ENCODE peak calls at places on chromosomes 13 and 19, in four cellular contexts. One of them, this sample, is unnamed.

GRCh38 chr19:29577662-29577963 is 28.5 kb upstream of the POP4 start:
- DNase-seq in tibial nerve: no peak
- DNase-seq in endothelial cell: no peak
- DNase-seq in suprapubic skin: peak; percentile 37
- DNase-seq in this sample: no peak

GRCh38 chr13:21777813-21778212 is 106.9 kb downstream of the FGF9 start:
- DNase-seq in endothelial cell: no peak
- DNase-seq in tibial nerve: no peak
- DNase-seq in suprapubic skin: no peak
- DNase-seq in this sample: no peak

GRCh38 chr13:99875391-99875790 is 96.2 kb downstream of the ZIC5 start:
- DNase-seq in endothelial cell: no peak
- DNase-seq in tibial nerve: no peak
- DNase-seq in suprapubic skin: no peak
- DNase-seq in this sample: no peak

GRCh38 chr19:5957132-5957531 is 20.8 kb downstream of the RANBP3 start:
- DNase-seq in suprapubic skin: no peak
- DNase-seq in tibial nerve: no peak
- DNase-seq in endothelial cell: no peak
- DNase-seq in this sample: no peak

GRCh38 chr19:10286803-10287737 is at the start of gene ICAM4:
- DNase-seq in suprapubic skin: no peak
- DNase-seq in tibial nerve: no peak
- DNase-seq in endothelial cell: no peak
- DNase-seq in this sample: no peak

GRCh38 chr19:20968092-20968491 is 45.0 kb downstream of the ZNF85 start:
- DNase-seq in endothelial cell: no peak
- DNase-seq in tibial nerve: no peak
- DNase-seq in suprapubic skin: no peak
- DNase-seq in this sample: no peak

GRCh38 chr13:93118081-93118615 is 108.5 kb upstream of the GPC6 start:
- DNase-seq in endothelial cell: peak; percentile 16
- DNase-seq in suprapubic skin: no peak
- DNase-seq in tibial nerve: no peak
- DNase-seq in this sample: no peak

GRCh38 chr13:94928127-94928526 is 215.8 kb upstream of the SOX21 start:
- DNase-seq in endothelial cell: no peak
- DNase-seq in suprapubic skin: no peak
- DNase-seq in tibial nerve: no peak
- DNase-seq in this sample: no peak

GRCh38 chr19:41595258-41595889 is 19.4 kb downstream of the CEACAM21 start:
- DNase-seq in tibial nerve: peak; percentile 22
- DNase-seq in endothelial cell: peak; percentile 70
- DNase-seq in suprapubic skin: no peak
- DNase-seq in this sample: peak; percentile 48

GRCh38 chr19:19627442-19627715 is 641 bp downstream of the LPAR2 start:
- DNase-seq in tibial nerve: no peak
- DNase-seq in suprapubic skin: no peak
- DNase-seq in endothelial cell: no peak
- DNase-seq in this sample: no peak

GRCh38 chr19:36745870-36746269 is 26.7 kb downstream of the ZNF850 start:
- DNase-seq in tibial nerve: no peak
- DNase-seq in endothelial cell: no peak
- DNase-seq in suprapubic skin: no peak
- DNase-seq in this sample: no peak

GRCh38 chr19:33891773-33892172 is 95.1 kb downstream of the KCTD15 start:
- DNase-seq in suprapubic skin: no peak
- DNase-seq in tibial nerve: no peak
- DNase-seq in endothelial cell: no peak
- DNase-seq in this sample: no peak

GRCh38 chr19:1223018-1223855 is 14.6 kb downstream of the CBARP start:
- DNase-seq in endothelial cell: no peak
- DNase-seq in tibial nerve: no peak
- DNase-seq in suprapubic skin: no peak
- DNase-seq in this sample: no peak

GRCh38 chr13:30165791-30166190 is 141.6 kb downstream of the KATNAL1 start:
- DNase-seq in endothelial cell: no peak
- DNase-seq in tibial nerve: peak; percentile 20
- DNase-seq in suprapubic skin: no peak
- DNase-seq in this sample: no peak

GRCh38 chr13:42602910-42603309 is 29.0 kb downstream of the TNFSF11 start:
- DNase-seq in tibial nerve: no peak
- DNase-seq in suprapubic skin: no peak
- DNase-seq in endothelial cell: no peak
- DNase-seq in this sample: no peak

GRCh38 chr19:40089462-40089861 is 1.3 kb downstream of the ZNF780A start:
- DNase-seq in endothelial cell: no peak
- DNase-seq in tibial nerve: no peak
- DNase-seq in suprapubic skin: no peak
- DNase-seq in this sample: no peak

GRCh38 chr19:53511933-53512374 is 26.0 kb upstream of the ZNF331 start:
- DNase-seq in tibial nerve: peak; percentile 69
- DNase-seq in endothelial cell: peak; percentile 79
- DNase-seq in suprapubic skin: no peak
- DNase-seq in this sample: peak; percentile 47

GRCh38 chr13:111319998-111320911 is at the start of gene TEX29:
- DNase-seq in suprapubic skin: no peak
- DNase-seq in tibial nerve: no peak
- DNase-seq in endothelial cell: no peak
- DNase-seq in this sample: no peak

GRCh38 chr13:60448907-60449510 is 52.0 kb downstream of the TDRD3 start:
- DNase-seq in suprapubic skin: no peak
- DNase-seq in endothelial cell: peak; percentile 43
- DNase-seq in tibial nerve: peak; percentile 70
- DNase-seq in this sample: no peak

GRCh38 chr19:38032151-38032550 is 125.1 kb downstream of the SIPA1L3 start:
- DNase-seq in endothelial cell: no peak
- DNase-seq in suprapubic skin: no peak
- DNase-seq in tibial nerve: no peak
- DNase-seq in this sample: no peak

GRCh38 chr13:45711952-45712351 is 9.8 kb downstream of the CBY2 start:
- DNase-seq in endothelial cell: no peak
- DNase-seq in suprapubic skin: no peak
- DNase-seq in tibial nerve: no peak
- DNase-seq in this sample: no peak

GRCh38 chr13:33129094-33129832 is 113.0 kb downstream of the KL start:
- DNase-seq in endothelial cell: no peak
- DNase-seq in tibial nerve: no peak
- DNase-seq in suprapubic skin: no peak
- DNase-seq in this sample: no peak

GRCh38 chr19:9839415-9839814 is 4.3 kb downstream of the PIN1 start:
- DNase-seq in suprapubic skin: no peak
- DNase-seq in endothelial cell: no peak
- DNase-seq in tibial nerve: no peak
- DNase-seq in this sample: no peak

GRCh38 chr13:21686761-21687391 is 16.0 kb downstream of the FGF9 start:
- DNase-seq in tibial nerve: no peak
- DNase-seq in suprapubic skin: no peak
- DNase-seq in endothelial cell: no peak
- DNase-seq in this sample: no peak

GRCh38 chr13:43195551-43195950 is 172.2 kb downstream of the DNAJC15 start:
- DNase-seq in suprapubic skin: no peak
- DNase-seq in tibial nerve: no peak
- DNase-seq in endothelial cell: no peak
- DNase-seq in this sample: no peak

GRCh38 chr13:89982406-89983085 is 1364.9 kb upstream of the MIR17HG start:
- DNase-seq in tibial nerve: no peak
- DNase-seq in suprapubic skin: no peak
- DNase-seq in endothelial cell: no peak
- DNase-seq in this sample: no peak

GRCh38 chr19:19388568-19389555 is 16.6 kb upstream of the GATAD2A start:
- DNase-seq in endothelial cell: no peak
- DNase-seq in suprapubic skin: no peak
- DNase-seq in tibial nerve: no peak
- DNase-seq in this sample: no peak

GRCh38 chr19:51702754-51703654 is 9.9 kb downstream of the SPACA6 start:
- DNase-seq in suprapubic skin: peak; percentile 83
- DNase-seq in endothelial cell: no peak
- DNase-seq in tibial nerve: peak; percentile 32
- DNase-seq in this sample: peak; percentile 20

GRCh38 chr19:4206818-4207484 is 22.4 kb upstream of the EBI3 start:
- DNase-seq in tibial nerve: no peak
- DNase-seq in suprapubic skin: no peak
- DNase-seq in endothelial cell: no peak
- DNase-seq in this sample: no peak

GRCh38 chr19:41533691-41534090 is 42.3 kb upstream of the CEACAM21 start:
- DNase-seq in endothelial cell: no peak
- DNase-seq in tibial nerve: no peak
- DNase-seq in suprapubic skin: no peak
- DNase-seq in this sample: no peak

GRCh38 chr19:48913114-48913513 is 13.0 kb downstream of the NUCB1 start:
- DNase-seq in endothelial cell: no peak
- DNase-seq in tibial nerve: no peak
- DNase-seq in suprapubic skin: no peak
- DNase-seq in this sample: no peak

GRCh38 chr13:113028336-113029060 is 59.5 kb downstream of the MCF2L start:
- DNase-seq in endothelial cell: no peak
- DNase-seq in suprapubic skin: no peak
- DNase-seq in tibial nerve: no peak
- DNase-seq in this sample: no peak

GRCh38 chr13:75385708-75386083 is 96.3 kb downstream of the TBC1D4 start:
- DNase-seq in endothelial cell: no peak
- DNase-seq in tibial nerve: no peak
- DNase-seq in suprapubic skin: no peak
- DNase-seq in this sample: no peak

GRCh38 chr19:34834513-34834912 is 61.5 kb upstream of the ZNF599 start:
- DNase-seq in suprapubic skin: no peak
- DNase-seq in tibial nerve: no peak
- DNase-seq in endothelial cell: no peak
- DNase-seq in this sample: no peak

GRCh38 chr19:51059715-51060114 is 5.2 kb downstream of the KLK13 start:
- DNase-seq in suprapubic skin: no peak
- DNase-seq in endothelial cell: no peak
- DNase-seq in tibial nerve: no peak
- DNase-seq in this sample: no peak

GRCh38 chr13:30429721-30430694 is 7.7 kb downstream of the UBE2L5 start:
- DNase-seq in endothelial cell: no peak
- DNase-seq in tibial nerve: no peak
- DNase-seq in suprapubic skin: no peak
- DNase-seq in this sample: no peak

DNA sequence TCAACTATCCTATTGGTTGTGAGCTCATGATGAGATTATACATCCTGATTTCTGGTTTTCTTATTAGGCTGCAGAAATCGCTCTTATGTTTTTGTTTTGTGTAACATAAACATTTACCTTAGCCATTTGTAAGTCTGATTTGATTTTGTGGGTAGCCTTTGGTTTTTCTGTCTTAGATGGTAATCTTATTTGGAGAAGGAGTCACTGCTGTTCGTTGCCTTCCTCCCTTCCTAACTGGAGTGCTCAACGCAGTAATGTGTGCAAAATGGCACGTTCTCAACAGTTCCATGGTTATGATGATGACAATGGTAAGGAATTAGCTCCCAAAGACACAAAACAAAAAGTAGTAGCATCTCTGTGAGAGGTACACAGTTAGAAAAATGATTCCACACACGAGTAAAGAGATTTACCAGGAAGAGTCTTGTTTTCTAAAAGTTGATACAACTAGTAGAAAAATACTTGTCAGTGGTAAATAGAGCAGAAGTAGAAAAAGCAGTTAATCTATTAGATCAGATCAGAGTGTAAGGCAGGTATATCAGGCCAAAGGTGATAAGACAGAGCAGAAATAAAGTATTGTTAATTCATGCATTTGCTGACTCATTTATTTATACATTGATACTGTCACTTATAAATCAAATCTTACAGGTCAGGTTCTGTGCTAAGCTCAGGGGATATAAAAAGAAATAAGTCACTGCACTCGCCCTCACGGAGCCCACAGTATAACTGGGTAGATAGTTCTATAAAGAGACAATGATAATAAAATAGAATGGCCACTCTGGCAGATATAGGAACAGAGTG is 270.0 kb downstream of the NALCN start:
- DNase-seq in endothelial cell: no peak
- DNase-seq in suprapubic skin: no peak
- DNase-seq in tibial nerve: no peak
- DNase-seq in this sample: no peak
- TF ChIP-seq CTCF in endothelial cell: no peak
- TF ChIP-seq CTCF in suprapubic skin: no peak
- TF ChIP-seq CTCF in tibial nerve: no peak
- TF ChIP-seq CTCF in this sample: no peak

GRCh38 chr19:2739602-2740313 is at the start of gene SLC39A3:
- DNase-seq in suprapubic skin: peak; percentile 98
- DNase-seq in tibial nerve: peak; percentile 99
- DNase-seq in endothelial cell: peak; percentile 99
- DNase-seq in this sample: peak; percentile 97
- TF ChIP-seq CTCF in suprapubic skin: no peak
- TF ChIP-seq CTCF in tibial nerve: peak; percentile 33
- TF ChIP-seq CTCF in endothelial cell: no peak
- TF ChIP-seq CTCF in this sample: no peak

GRCh38 chr13:102386461-102386860 is 15.4 kb downstream of the FGF14 start:
- DNase-seq in tibial nerve: no peak
- DNase-seq in suprapubic skin: no peak
- DNase-seq in endothelial cell: no peak
- DNase-seq in this sample: no peak
- TF ChIP-seq CTCF in tibial nerve: no peak
- TF ChIP-seq CTCF in suprapubic skin: no peak
- TF ChIP-seq CTCF in endothelial cell: no peak
- TF ChIP-seq CTCF in this sample: no peak

DNA sequence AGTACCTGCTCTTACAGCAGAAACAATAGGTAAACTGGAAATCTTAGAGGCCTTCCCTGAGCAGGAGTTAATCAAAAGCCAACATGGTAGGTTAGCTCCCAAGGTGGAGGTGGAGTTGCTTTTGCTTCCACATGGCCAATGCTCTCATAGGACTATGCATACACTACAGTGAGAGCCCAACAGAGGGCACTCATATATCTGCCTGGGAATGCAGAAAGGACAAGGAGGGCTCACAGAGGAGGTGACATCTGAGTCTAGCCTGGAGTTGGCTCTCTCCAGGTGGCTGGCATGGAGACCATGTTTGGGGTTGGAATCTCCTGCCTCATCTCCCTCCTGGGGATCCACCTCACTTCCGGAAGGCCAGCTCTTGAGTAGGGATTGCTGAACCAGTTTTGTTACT is 34.6 kb downstream of the ATP8A2 start:
- DNase-seq in suprapubic skin: no peak
- DNase-seq in tibial nerve: no peak
- DNase-seq in endothelial cell: peak; percentile 12
- DNase-seq in this sample: no peak
- TF ChIP-seq CTCF in suprapubic skin: no peak
- TF ChIP-seq CTCF in tibial nerve: no peak
- TF ChIP-seq CTCF in endothelial cell: no peak
- TF ChIP-seq CTCF in this sample: no peak

GRCh38 chr19:14595558-14595957 is 12.7 kb downstream of the CLEC17A start:
- DNase-seq in suprapubic skin: no peak
- DNase-seq in tibial nerve: no peak
- DNase-seq in endothelial cell: no peak
- DNase-seq in this sample: no peak
- TF ChIP-seq CTCF in suprapubic skin: no peak
- TF ChIP-seq CTCF in tibial nerve: no peak
- TF ChIP-seq CTCF in endothelial cell: no peak
- TF ChIP-seq CTCF in this sample: no peak

GRCh38 chr13:71525004-71525403 is 342.0 kb downstream of the DACH1 start:
- DNase-seq in tibial nerve: no peak
- DNase-seq in suprapubic skin: no peak
- DNase-seq in endothelial cell: no peak
- DNase-seq in this sample: no peak
- TF ChIP-seq CTCF in tibial nerve: no peak
- TF ChIP-seq CTCF in suprapubic skin: no peak
- TF ChIP-seq CTCF in endothelial cell: no peak
- TF ChIP-seq CTCF in this sample: no peak

This sample was measured in natural killer cell.